ENCODE peak calls at places on chromosomes 7 and 10, in ten cellular contexts. P is GM10248; J is GM23248; O is NT2/D1; U is uterus; H is nephron progenitor cell; K is pancreas; Y is mesendoderm; B is stimulated activated CD4-positive, alpha-beta T cell treated with anti-CD3 and anti-CD28 coated beads, Interleukin-4, amount 100 ng/mL, for 48 hours; I is upper lobe of left lung. A is an unnamed sample.

GRCh38 chr10:98400482-98400881 is 14.5 kb downstream of the PYROXD2 start:
- DNase-seq in P (no peak), J (peak; percentile 28), O (no peak), U (no peak), H (no peak), K (no peak), Y (no peak), B (no peak), I (no peak), A (no peak)

GRCh38 chr10:125134916-125135770 is 25.2 kb downstream of the CTBP2 start:
- DNase-seq in P (no peak), J (no peak), O (peak; percentile 51), U (no peak), H (no peak), K (peak; percentile 62), Y (no peak), B (no peak), I (no peak), A (no peak)

GRCh38 chr7:73847941-73848723 is 5.8 kb upstream of the METTL27 start:
- DNase-seq in P (no peak), J (peak; percentile 44), O (no peak), U (no peak), H (no peak), K (no peak), Y (no peak), B (no peak), I (no peak), A (no peak)

GRCh38 chr7:94888542-94888941 is 18.9 kb upstream of the PPP1R9A start:
- DNase-seq in P (no peak), J (no peak), O (no peak), U (no peak), H (no peak), K (peak; percentile 56), Y (peak; percentile 36), B (no peak), I (peak; percentile 34), A (peak; percentile 14)

GRCh38 chr10:79487296-79488194 is 24.8 kb upstream of the EIF5AL1 start:
- DNase-seq in P (peak; percentile 78), J (peak; percentile 75), O (peak; percentile 57), U (peak; percentile 61), H (peak; percentile 73), K (peak; percentile 63), Y (peak; percentile 96), B (no peak), I (peak; percentile 73), A (peak; percentile 79)

GRCh38 chr7:96968981-96969380 is 36.4 kb upstream of the DLX6 start:
- DNase-seq in P (no peak), J (no peak), O (no peak), U (no peak), H (no peak), K (no peak), Y (no peak), B (no peak), I (no peak), A (no peak)

GRCh38 chr7:69962077-69962855 is 364.0 kb downstream of the AUTS2 start:
- DNase-seq in P (no peak), J (no peak), O (no peak), U (no peak), H (no peak), K (peak; percentile 11), Y (no peak), B (no peak), I (peak; percentile 67), A (no peak)

GRCh38 chr10:52776471-52776903 is 3.9 kb upstream of the MBL2 start:
- DNase-seq in P (no peak), J (no peak), O (no peak), U (no peak), H (no peak), K (no peak), Y (no peak), B (no peak), I (no peak), A (no peak)

GRCh38 chr10:21675157-21675796 is 141.2 kb downstream of the MLLT10 start:
- DNase-seq in P (peak; percentile 15), J (peak; percentile 51), O (peak; percentile 5), U (no peak), H (peak; percentile 20), K (peak; percentile 29), Y (peak; percentile 60), B (peak; percentile 9), I (no peak), A (peak; percentile 42)

GRCh38 chr7:155746188-155746587 is 66.1 kb downstream of the SHH start:
- DNase-seq in P (no peak), J (no peak), O (no peak), U (no peak), H (no peak), K (no peak), Y (no peak), B (no peak), I (no peak), A (peak; percentile 68)

GRCh38 chr7:36708765-36709164 is 15.5 kb downstream of the AOAH start:
- DNase-seq in P (no peak), J (no peak), O (no peak), U (no peak), H (no peak), K (no peak), Y (no peak), B (no peak), I (no peak), A (no peak)

GRCh38 chr10:17349717-17350116 is 104.7 kb downstream of the ST8SIA6 start:
- DNase-seq in P (no peak), J (peak; percentile 5), O (no peak), U (no peak), H (no peak), K (no peak), Y (no peak), B (no peak), I (no peak), A (no peak)

GRCh38 chr7:151757274-151757673 is 119.6 kb downstream of the PRKAG2 start:
- DNase-seq in P (no peak), J (peak; percentile 48), O (no peak), U (no peak), H (no peak), K (no peak), Y (no peak), B (no peak), I (no peak), A (no peak)

GRCh38 chr7:140526901-140527664 is 47.8 kb upstream of the MKRN1 start:
- DNase-seq in P (peak; percentile 6), J (no peak), O (no peak), U (peak; percentile 29), H (no peak), K (no peak), Y (no peak), B (no peak), I (no peak), A (no peak)

GRCh38 chr10:36211856-36212255 is 569.8 kb upstream of the FZD8 start:
- DNase-seq in P (no peak), J (no peak), O (no peak), U (no peak), H (no peak), K (no peak), Y (no peak), B (no peak), I (no peak), A (no peak)

GRCh38 chr10:15605740-15606369 is 113.9 kb downstream of the ITGA8 start:
- DNase-seq in P (no peak), J (peak; percentile 59), O (no peak), U (no peak), H (no peak), K (no peak), Y (no peak), B (no peak), I (no peak), A (no peak)

GRCh38 chr10:96664563-96664962 is 55.8 kb downstream of the PIK3AP1 start:
- DNase-seq in P (peak; percentile 48), J (no peak), O (no peak), U (no peak), H (no peak), K (no peak), Y (no peak), B (no peak), I (no peak), A (peak; percentile 54)

GRCh38 chr7:139618482-139619366 is 95.2 kb downstream of the CLEC2L start:
- DNase-seq in P (no peak), J (peak; percentile 72), O (peak; percentile 28), U (peak; percentile 34), H (peak; percentile 42), K (peak; percentile 53), Y (peak; percentile 64), B (peak; percentile 27), I (no peak), A (peak; percentile 31)

GRCh38 chr7:130377178-130377577 is 3.1 kb upstream of the CPA1 start:
- DNase-seq in P (no peak), J (no peak), O (no peak), U (no peak), H (no peak), K (peak; percentile 71), Y (no peak), B (no peak), I (no peak), A (no peak)